ENCODE peak calls at places on chromosomes 2 and 18, in four cellular contexts. A is ovary, K is fibroblast of lung, G is mammary epithelial cell. Z is an unnamed sample.

GRCh38 chr2:118046628-118047210 is 32.8 kb upstream of the CCDC93 start:
- DNase-seq in A (no peak), K (peak), G (peak), Z (no peak)

GRCh38 chr2:37349376-37349775 is 4.9 kb downstream of the QPCT start:
- DNase-seq in K (no peak), G (no peak), A (no peak), Z (no peak)

GRCh38 chr2:54665436-54665856 is 58.0 kb upstream of the EML6 start:
- DNase-seq in A (peak), G (no peak), K (peak), Z (no peak)

GRCh38 chr2:88099798-88100488 is 27.9 kb downstream of the FABP1 start:
- DNase-seq in G (peak), A (no peak), K (no peak), Z (no peak)

GRCh38 chr18:27921904-27922541 is 254.9 kb downstream of the CDH2 start:
- DNase-seq in A (no peak), G (peak), K (peak), Z (peak)

GRCh38 chr2:234495076-234495800 is 1.6 kb downstream of the ARL4C start:
- DNase-seq in A (no peak), G (no peak), K (no peak), Z (peak)

GRCh38 chr2:112679484-112679883 is 33.7 kb downstream of the SLC20A1 start:
- DNase-seq in A (no peak), G (peak), K (peak), Z (no peak)

GRCh38 chr2:229686122-229686919 is 28.0 kb downstream of the DNER start:
- DNase-seq in K (no peak), G (no peak), A (no peak), Z (no peak)

GRCh38 chr2:121075006-121075545 is 209.9 kb downstream of the TFCP2L1 start:
- DNase-seq in K (peak), A (peak), G (peak), Z (no peak)

GRCh38 chr2:134137182-134137595 is 116.7 kb upstream of the MGAT5 start:
- DNase-seq in G (no peak), A (no peak), K (peak), Z (no peak)

GRCh38 chr2:49827366-49827765 is 673.1 kb upstream of the FSHR start:
- DNase-seq in K (no peak), G (no peak), A (no peak), Z (no peak)

GRCh38 chr2:178521304-178522150 is 41.3 kb downstream of the PLEKHA3 start:
- DNase-seq in G (no peak), A (no peak), K (no peak), Z (no peak)

GRCh38 chr18:24947521-24948305 is 404.3 kb downstream of the ZNF521 start:
- DNase-seq in K (no peak), G (no peak), A (no peak), Z (no peak)

GRCh38 chr2:217277646-217278048 is 417.8 kb upstream of the TNP1 start:
- DNase-seq in G (peak), A (no peak), K (peak), Z (no peak)

GRCh38 chr18:62797329-62797728 is 82.0 kb downstream of the PHLPP1 start:
- DNase-seq in A (no peak), G (no peak), K (no peak), Z (no peak)

GRCh38 chr2:158619496-158619895 is 162.7 kb downstream of the PKP4 start:
- DNase-seq in K (peak), G (peak), A (no peak), Z (no peak)

GRCh38 chr2:205496370-205496769 is 185.9 kb upstream of the NRP2 start:
- DNase-seq in A (no peak), K (no peak), G (no peak), Z (no peak)

GRCh38 chr2:176093145-176093888 is 796 bp downstream of the HOXD13 start:
- DNase-seq in G (no peak), A (no peak), K (no peak), Z (peak)

DNA sequence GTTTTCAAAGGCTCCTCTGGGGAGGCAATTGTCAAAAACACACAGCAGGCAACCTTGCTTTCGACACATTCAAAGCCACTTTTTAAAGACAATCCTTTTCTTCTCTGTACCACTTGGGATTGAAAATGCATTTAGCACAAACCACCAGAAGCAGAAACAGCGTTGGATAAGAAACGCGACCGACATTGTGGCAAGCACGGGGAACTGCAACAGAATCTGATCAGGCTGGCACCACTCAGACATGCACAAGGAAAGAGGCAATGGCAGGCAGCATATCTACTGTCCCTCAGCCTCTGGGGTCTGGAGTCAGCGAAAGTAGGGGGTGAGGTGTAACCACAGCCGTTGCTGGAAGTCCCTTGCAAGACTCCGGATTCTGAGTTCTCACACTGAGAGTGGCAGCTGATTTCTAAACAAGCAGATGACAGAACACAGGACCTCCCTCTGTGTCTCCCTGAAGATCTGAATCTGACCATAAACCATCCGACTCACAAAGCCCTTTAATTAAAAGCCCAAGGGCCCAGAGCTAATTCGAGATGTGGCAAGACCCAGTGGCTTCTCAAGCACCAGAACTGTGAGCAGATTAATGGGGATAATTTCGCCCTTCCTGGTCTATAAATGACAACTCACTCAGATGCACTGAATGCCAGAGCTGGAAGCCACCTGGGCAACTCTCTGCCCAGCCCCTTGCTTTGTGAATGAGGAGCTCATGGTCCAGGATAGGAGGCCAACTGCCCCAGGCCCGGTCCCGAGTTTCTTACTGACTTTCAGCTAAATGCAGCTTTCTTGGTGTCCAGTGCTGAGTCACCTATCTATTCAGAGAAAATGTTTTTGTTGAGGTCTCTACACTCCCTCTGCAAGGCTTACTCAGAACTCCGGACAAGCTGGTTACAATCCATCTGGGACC is 29.6 kb downstream of the CYRIA start:
- DNase-seq in G (no peak), A (no peak), K (peak), Z (no peak)
- TF ChIP-seq CTCF in G (no peak), A (no peak), K (no peak), Z (no peak)

GRCh38 chr18:8958660-8959059 is 143.8 kb upstream of the NDUFV2 start:
- DNase-seq in K (no peak), G (no peak), A (no peak), Z (no peak)

GRCh38 chr18:8962192-8962772 is 140.2 kb upstream of the NDUFV2 start:
- DNase-seq in G (no peak), A (no peak), K (no peak), Z (no peak)

GRCh38 chr18:8962906-8963635 is 139.4 kb upstream of the NDUFV2 start:
- DNase-seq in G (no peak), K (no peak), A (no peak), Z (no peak)

GRCh38 chr18:8959551-8960135 is 142.9 kb upstream of the NDUFV2 start:
- DNase-seq in G (no peak), A (no peak), K (no peak), Z (no peak)

DNA sequence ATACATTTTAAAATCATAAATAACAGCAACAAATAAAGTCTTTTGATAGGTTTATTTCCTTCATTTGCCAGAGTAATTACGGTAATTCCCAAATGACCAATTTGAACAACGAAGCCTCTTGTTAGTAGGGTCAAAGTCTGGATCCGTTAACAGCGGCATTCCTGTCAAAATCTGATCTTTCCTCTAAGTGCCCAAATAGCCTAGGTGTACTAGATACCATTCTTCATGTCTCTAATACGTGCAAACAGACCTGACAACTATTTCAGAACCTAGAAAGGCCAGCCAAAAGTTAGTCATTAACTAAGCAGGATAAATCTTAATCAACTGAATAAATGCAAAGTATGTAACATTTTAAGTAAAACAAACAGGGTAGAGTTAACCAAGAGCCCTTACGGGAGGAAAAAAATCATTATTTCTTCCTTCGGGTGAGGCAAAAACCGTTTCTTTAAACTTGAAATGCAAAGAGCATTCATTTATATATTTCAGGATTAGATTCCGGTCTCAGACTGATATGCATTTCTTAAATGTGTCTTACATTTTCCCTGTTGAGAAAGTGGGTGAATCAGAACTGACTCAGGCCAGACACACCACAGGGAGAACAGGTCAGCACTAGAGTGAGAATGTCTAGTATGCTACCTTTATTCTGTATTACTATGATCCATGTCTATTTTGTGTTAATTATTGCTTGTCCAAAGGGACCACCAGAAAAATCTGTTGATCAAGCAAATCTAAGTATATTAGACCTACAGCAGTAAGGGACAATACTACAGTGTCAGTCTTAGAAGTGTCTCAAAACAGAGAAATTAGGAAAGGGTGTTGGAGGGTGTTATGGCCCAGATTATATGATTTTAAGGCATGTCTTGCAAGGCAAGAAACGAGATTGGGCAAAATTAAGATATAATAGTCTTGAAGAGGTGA is 141.5 kb upstream of the NDUFV2 start:
- DNase-seq in G (peak), K (peak), A (no peak), Z (no peak)
- H3K27ac ChIP-seq in G (peak), K (peak), A (no peak), Z (peak)

DNA sequence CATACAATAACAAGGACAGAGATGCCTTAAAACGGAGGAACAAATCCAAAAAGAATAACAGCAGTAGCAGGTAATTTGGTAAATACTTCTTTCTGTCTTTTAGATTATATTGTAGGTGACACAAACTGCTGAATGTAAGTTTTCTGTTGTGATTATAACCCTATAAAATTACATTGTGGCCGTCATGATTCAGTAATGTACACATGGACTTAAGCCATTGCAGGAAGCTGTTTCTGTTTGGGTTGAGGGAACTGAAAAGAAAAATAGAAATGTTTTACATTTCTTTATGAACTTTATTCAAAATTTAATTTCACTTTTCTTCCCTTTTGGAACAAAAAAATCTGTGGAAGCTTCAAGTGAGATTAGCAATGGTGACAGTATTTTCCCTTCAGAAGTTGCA is 1.2 kb downstream of the MXD1 start:
- DNase-seq in G (no peak), K (no peak), A (no peak), Z (no peak)
- H3K4me3 ChIP-seq in G (peak), K (peak), A (peak), Z (peak)

DNA sequence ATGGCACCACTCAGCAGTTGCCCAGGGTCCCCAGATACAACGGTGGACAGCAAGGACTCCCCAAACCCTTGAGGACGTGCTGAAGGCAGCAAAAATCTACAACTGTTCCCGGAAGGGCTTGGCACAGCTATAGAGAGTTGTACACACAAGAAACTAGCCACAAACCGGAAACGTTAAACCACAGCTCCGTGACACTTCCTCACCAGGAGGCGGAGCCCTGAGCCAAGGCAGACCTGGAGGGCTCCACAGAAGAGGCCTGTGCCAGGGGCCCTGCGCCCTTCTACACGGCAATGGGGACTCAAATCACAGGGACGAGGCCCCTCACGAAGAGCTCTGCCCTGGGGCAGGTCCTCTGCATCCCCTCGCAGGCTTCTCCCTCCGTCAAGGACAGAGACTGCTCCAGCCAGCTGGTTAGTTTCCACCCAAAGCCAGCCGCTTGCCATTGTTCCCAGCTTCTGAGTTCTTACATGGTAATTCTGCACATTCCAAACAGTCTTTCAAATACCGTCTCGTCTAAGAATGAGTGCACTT is 133.3 kb downstream of the HDAC4 start:
- DNase-seq in A (peak), K (peak), G (peak), Z (peak)
- TF ChIP-seq CTCF in A (no peak), K (peak), G (peak), Z (no peak)

Z was measured in kidney.